ENCODE peak calls at places on chromosome 14, in eight cellular contexts. One of them, this sample, is unnamed.

GRCh38 chr14:71523630-71524320 is 408.5 kb upstream of the RGS6 start:
- DNase-seq in C1 segment of cervical spinal cord: no peak
- DNase-seq in NB4: no peak
- DNase-seq in HuH-7: no peak
- DNase-seq in HEK293T: no peak
- DNase-seq in cardiac muscle cell: no peak
- DNase-seq in Right ventricle myocardium inferior: no peak
- DNase-seq in epithelial cell of esophagus: no peak
- DNase-seq in this sample: no peak

GRCh38 chr14:75518625-75519024 is 3.6 kb upstream of the BATF start:
- DNase-seq in Right ventricle myocardium inferior: no peak
- DNase-seq in cardiac muscle cell: peak
- DNase-seq in HEK293T: peak
- DNase-seq in NB4: peak
- DNase-seq in C1 segment of cervical spinal cord: no peak
- DNase-seq in epithelial cell of esophagus: peak
- DNase-seq in HuH-7: peak
- DNase-seq in this sample: peak

GRCh38 chr14:87667661-87668060 is 325.3 kb downstream of the GALC start:
- DNase-seq in C1 segment of cervical spinal cord: no peak
- DNase-seq in HuH-7: no peak
- DNase-seq in HEK293T: no peak
- DNase-seq in NB4: no peak
- DNase-seq in cardiac muscle cell: no peak
- DNase-seq in Right ventricle myocardium inferior: no peak
- DNase-seq in epithelial cell of esophagus: no peak
- DNase-seq in this sample: no peak

GRCh38 chr14:37253905-37254304 is 56.2 kb downstream of the MIPOL1 start:
- DNase-seq in Right ventricle myocardium inferior: no peak
- DNase-seq in cardiac muscle cell: peak
- DNase-seq in HuH-7: no peak
- DNase-seq in NB4: no peak
- DNase-seq in C1 segment of cervical spinal cord: no peak
- DNase-seq in HEK293T: no peak
- DNase-seq in epithelial cell of esophagus: peak
- DNase-seq in this sample: no peak

GRCh38 chr14:52706286-52706685 is 714 bp upstream of the PSMC6 start:
- DNase-seq in C1 segment of cervical spinal cord: no peak
- DNase-seq in NB4: peak
- DNase-seq in cardiac muscle cell: peak
- DNase-seq in epithelial cell of esophagus: peak
- DNase-seq in Right ventricle myocardium inferior: no peak
- DNase-seq in HuH-7: no peak
- DNase-seq in HEK293T: no peak
- DNase-seq in this sample: no peak

GRCh38 chr14:50829472-50830043 is 1.4 kb downstream of the NIN start:
- DNase-seq in C1 segment of cervical spinal cord: no peak
- DNase-seq in cardiac muscle cell: no peak
- DNase-seq in HEK293T: no peak
- DNase-seq in HuH-7: no peak
- DNase-seq in Right ventricle myocardium inferior: peak
- DNase-seq in epithelial cell of esophagus: no peak
- DNase-seq in NB4: no peak
- DNase-seq in this sample: no peak

GRCh38 chr14:98822917-98823316 is 449.1 kb downstream of the BCL11B start:
- DNase-seq in epithelial cell of esophagus: no peak
- DNase-seq in HEK293T: no peak
- DNase-seq in HuH-7: no peak
- DNase-seq in NB4: no peak
- DNase-seq in Right ventricle myocardium inferior: no peak
- DNase-seq in cardiac muscle cell: no peak
- DNase-seq in C1 segment of cervical spinal cord: no peak
- DNase-seq in this sample: no peak

GRCh38 chr14:91753501-91754128 is 21.7 kb upstream of the CATSPERB start:
- DNase-seq in Right ventricle myocardium inferior: no peak
- DNase-seq in C1 segment of cervical spinal cord: no peak
- DNase-seq in NB4: no peak
- DNase-seq in epithelial cell of esophagus: peak
- DNase-seq in HuH-7: no peak
- DNase-seq in cardiac muscle cell: no peak
- DNase-seq in HEK293T: peak
- DNase-seq in this sample: no peak

GRCh38 chr14:68789002-68789797 is 3.7 kb downstream of the ZFP36L1 start:
- DNase-seq in Right ventricle myocardium inferior: peak
- DNase-seq in NB4: peak
- DNase-seq in HEK293T: peak
- DNase-seq in HuH-7: peak
- DNase-seq in cardiac muscle cell: peak
- DNase-seq in epithelial cell of esophagus: peak
- DNase-seq in C1 segment of cervical spinal cord: no peak
- DNase-seq in this sample: peak

GRCh38 chr14:23538785-23539184 is 12.8 kb downstream of the ZFHX2 start:
- DNase-seq in cardiac muscle cell: peak
- DNase-seq in epithelial cell of esophagus: peak
- DNase-seq in NB4: no peak
- DNase-seq in HuH-7: no peak
- DNase-seq in HEK293T: no peak
- DNase-seq in C1 segment of cervical spinal cord: no peak
- DNase-seq in Right ventricle myocardium inferior: no peak
- DNase-seq in this sample: no peak

GRCh38 chr14:35822501-35822900 is 3.6 kb upstream of the BRMS1L start:
- DNase-seq in Right ventricle myocardium inferior: no peak
- DNase-seq in C1 segment of cervical spinal cord: no peak
- DNase-seq in cardiac muscle cell: no peak
- DNase-seq in HEK293T: no peak
- DNase-seq in epithelial cell of esophagus: peak
- DNase-seq in HuH-7: no peak
- DNase-seq in NB4: no peak
- DNase-seq in this sample: no peak

GRCh38 chr14:89378119-89378518 is 38.9 kb downstream of the FOXN3 start:
- DNase-seq in HuH-7: no peak
- DNase-seq in C1 segment of cervical spinal cord: no peak
- DNase-seq in NB4: no peak
- DNase-seq in epithelial cell of esophagus: peak
- DNase-seq in cardiac muscle cell: peak
- DNase-seq in HEK293T: no peak
- DNase-seq in Right ventricle myocardium inferior: no peak
- DNase-seq in this sample: peak

GRCh38 chr14:24246765-24247212 is 4.4 kb upstream of the TINF2 start:
- DNase-seq in HuH-7: no peak
- DNase-seq in HEK293T: no peak
- DNase-seq in Right ventricle myocardium inferior: no peak
- DNase-seq in cardiac muscle cell: no peak
- DNase-seq in epithelial cell of esophagus: no peak
- DNase-seq in NB4: no peak
- DNase-seq in C1 segment of cervical spinal cord: no peak
- DNase-seq in this sample: no peak

GRCh38 chr14:104138891-104139459 is 588 bp downstream of the KIF26A start:
- DNase-seq in NB4: no peak
- DNase-seq in HuH-7: no peak
- DNase-seq in HEK293T: no peak
- DNase-seq in epithelial cell of esophagus: peak
- DNase-seq in C1 segment of cervical spinal cord: no peak
- DNase-seq in Right ventricle myocardium inferior: peak
- DNase-seq in cardiac muscle cell: no peak
- DNase-seq in this sample: no peak

GRCh38 chr14:60760648-60761364 is 26.2 kb downstream of the MNAT1 start:
- DNase-seq in cardiac muscle cell: no peak
- DNase-seq in epithelial cell of esophagus: peak
- DNase-seq in Right ventricle myocardium inferior: no peak
- DNase-seq in HEK293T: no peak
- DNase-seq in HuH-7: no peak
- DNase-seq in NB4: no peak
- DNase-seq in C1 segment of cervical spinal cord: no peak
- DNase-seq in this sample: no peak

GRCh38 chr14:31159682-31160296 is 47.8 kb downstream of the HECTD1 start:
- DNase-seq in epithelial cell of esophagus: no peak
- DNase-seq in cardiac muscle cell: no peak
- DNase-seq in HuH-7: no peak
- DNase-seq in NB4: no peak
- DNase-seq in Right ventricle myocardium inferior: no peak
- DNase-seq in HEK293T: no peak
- DNase-seq in C1 segment of cervical spinal cord: no peak
- DNase-seq in this sample: no peak

GRCh38 chr14:73452341-73453191 is 5.8 kb downstream of the NUMB start:
- DNase-seq in C1 segment of cervical spinal cord: no peak
- DNase-seq in HuH-7: no peak
- DNase-seq in Right ventricle myocardium inferior: no peak
- DNase-seq in HEK293T: no peak
- DNase-seq in epithelial cell of esophagus: peak
- DNase-seq in NB4: peak
- DNase-seq in cardiac muscle cell: peak
- DNase-seq in this sample: peak

GRCh38 chr14:104750658-104751057 is 2.3 kb upstream of the SIVA1 start:
- DNase-seq in HuH-7: no peak
- DNase-seq in epithelial cell of esophagus: no peak
- DNase-seq in Right ventricle myocardium inferior: no peak
- DNase-seq in C1 segment of cervical spinal cord: no peak
- DNase-seq in HEK293T: no peak
- DNase-seq in cardiac muscle cell: no peak
- DNase-seq in NB4: no peak
- DNase-seq in this sample: peak

GRCh38 chr14:91835197-91835919 is 32.0 kb downstream of the TC2N start:
- DNase-seq in cardiac muscle cell: no peak
- DNase-seq in C1 segment of cervical spinal cord: no peak
- DNase-seq in NB4: no peak
- DNase-seq in Right ventricle myocardium inferior: no peak
- DNase-seq in HuH-7: no peak
- DNase-seq in epithelial cell of esophagus: peak
- DNase-seq in HEK293T: no peak
- DNase-seq in this sample: no peak

GRCh38 chr14:90649096-90649495 is 167.1 kb downstream of the TTC7B start:
- DNase-seq in HuH-7: no peak
- DNase-seq in HEK293T: no peak
- DNase-seq in NB4: no peak
- DNase-seq in C1 segment of cervical spinal cord: no peak
- DNase-seq in epithelial cell of esophagus: no peak
- DNase-seq in cardiac muscle cell: peak
- DNase-seq in Right ventricle myocardium inferior: no peak
- DNase-seq in this sample: no peak

GRCh38 chr14:51472881-51473280 is 178.8 kb upstream of the FRMD6 start:
- DNase-seq in C1 segment of cervical spinal cord: no peak
- DNase-seq in Right ventricle myocardium inferior: no peak
- DNase-seq in HEK293T: no peak
- DNase-seq in NB4: no peak
- DNase-seq in epithelial cell of esophagus: peak
- DNase-seq in cardiac muscle cell: no peak
- DNase-seq in HuH-7: no peak
- DNase-seq in this sample: no peak

GRCh38 chr14:28761438-28762289 is 4.9 kb upstream of the FOXG1 start:
- DNase-seq in epithelial cell of esophagus: no peak
- DNase-seq in HEK293T: no peak
- DNase-seq in cardiac muscle cell: no peak
- DNase-seq in NB4: no peak
- DNase-seq in HuH-7: no peak
- DNase-seq in C1 segment of cervical spinal cord: no peak
- DNase-seq in Right ventricle myocardium inferior: no peak
- DNase-seq in this sample: no peak

GRCh38 chr14:22399776-22400175 is 189.2 kb downstream of the DAD1 start:
- DNase-seq in Right ventricle myocardium inferior: no peak
- DNase-seq in NB4: no peak
- DNase-seq in HuH-7: no peak
- DNase-seq in epithelial cell of esophagus: no peak
- DNase-seq in HEK293T: no peak
- DNase-seq in C1 segment of cervical spinal cord: no peak
- DNase-seq in cardiac muscle cell: no peak
- DNase-seq in this sample: no peak

GRCh38 chr14:65103150-65103760 is 938 bp upstream of the MAX start:
- DNase-seq in NB4: peak
- DNase-seq in Right ventricle myocardium inferior: no peak
- DNase-seq in C1 segment of cervical spinal cord: no peak
- DNase-seq in HEK293T: peak
- DNase-seq in HuH-7: peak
- DNase-seq in cardiac muscle cell: peak
- DNase-seq in epithelial cell of esophagus: no peak
- DNase-seq in this sample: peak

GRCh38 chr14:91417983-91418386 is 365 bp upstream of the CCDC88C start:
- DNase-seq in C1 segment of cervical spinal cord: no peak
- DNase-seq in HuH-7: no peak
- DNase-seq in NB4: peak
- DNase-seq in HEK293T: peak
- DNase-seq in epithelial cell of esophagus: peak
- DNase-seq in Right ventricle myocardium inferior: peak
- DNase-seq in cardiac muscle cell: peak
- DNase-seq in this sample: peak

GRCh38 chr14:61585598-61586538 is 109.4 kb upstream of the HIF1A start:
- DNase-seq in cardiac muscle cell: peak
- DNase-seq in NB4: no peak
- DNase-seq in Right ventricle myocardium inferior: peak
- DNase-seq in HuH-7: no peak
- DNase-seq in HEK293T: peak
- DNase-seq in epithelial cell of esophagus: peak
- DNase-seq in C1 segment of cervical spinal cord: no peak
- DNase-seq in this sample: no peak

GRCh38 chr14:104290756-104291122 is 152.4 kb downstream of the KIF26A start:
- DNase-seq in C1 segment of cervical spinal cord: no peak
- DNase-seq in HEK293T: no peak
- DNase-seq in HuH-7: no peak
- DNase-seq in cardiac muscle cell: no peak
- DNase-seq in NB4: no peak
- DNase-seq in Right ventricle myocardium inferior: peak
- DNase-seq in epithelial cell of esophagus: no peak
- DNase-seq in this sample: no peak

GRCh38 chr14:89365071-89365801 is 51.8 kb downstream of the FOXN3 start:
- DNase-seq in HEK293T: no peak
- DNase-seq in cardiac muscle cell: peak
- DNase-seq in C1 segment of cervical spinal cord: no peak
- DNase-seq in NB4: peak
- DNase-seq in HuH-7: no peak
- DNase-seq in epithelial cell of esophagus: no peak
- DNase-seq in Right ventricle myocardium inferior: no peak
- DNase-seq in this sample: no peak

GRCh38 chr14:55749201-55749812 is 169.3 kb downstream of the KTN1 start:
- DNase-seq in HEK293T: no peak
- DNase-seq in HuH-7: peak
- DNase-seq in Right ventricle myocardium inferior: no peak
- DNase-seq in cardiac muscle cell: peak
- DNase-seq in NB4: peak
- DNase-seq in epithelial cell of esophagus: peak
- DNase-seq in C1 segment of cervical spinal cord: no peak
- DNase-seq in this sample: no peak

GRCh38 chr14:65784574-65784973 is 372.0 kb downstream of the FUT8 start:
- DNase-seq in Right ventricle myocardium inferior: no peak
- DNase-seq in HEK293T: no peak
- DNase-seq in cardiac muscle cell: no peak
- DNase-seq in NB4: no peak
- DNase-seq in epithelial cell of esophagus: no peak
- DNase-seq in C1 segment of cervical spinal cord: no peak
- DNase-seq in HuH-7: no peak
- DNase-seq in this sample: no peak

This sample was measured in A549.